ENCODE peak calls at places on chromosomes 5 and 9, in nine cellular contexts. Q is caudate nucleus; E is activated CD4-positive, alpha-beta T cell treated with anti-CD3 and anti-CD28 coated beads for 24 hours; J is NCI-H524; G is MM.1S; O is aorta; B is neural crest cell; A is left lung; M is iris pigment epithelial cell. S is an unnamed sample.

GRCh38 chr9:13127164-13127563 is 152.3 kb downstream of the MPDZ start:
- DNase-seq in M (no peak), B (no peak), Q (no peak), A (no peak), J (no peak), G (no peak), O (no peak), E (no peak), S (no peak)

GRCh38 chr5:8340739-8341344 is 471.9 kb downstream of the MTRR start:
- DNase-seq in B (no peak), Q (no peak), G (no peak), J (peak), M (peak), O (no peak), A (no peak), E (no peak), S (no peak)

GRCh38 chr5:168874713-168875380 is 295.7 kb upstream of the PANK3 start:
- DNase-seq in G (no peak), Q (no peak), O (no peak), E (no peak), J (no peak), B (peak), A (no peak), M (peak), S (no peak)

GRCh38 chr9:136539427-136540412 is 6.1 kb downstream of the NOTCH1 start:
- DNase-seq in O (peak), G (peak), M (peak), J (no peak), B (no peak), E (peak), Q (no peak), A (peak), S (peak)

GRCh38 chr9:109918359-109919163 is 138.6 kb downstream of the PALM2AKAP2 start:
- DNase-seq in O (no peak), Q (no peak), J (no peak), M (no peak), A (no peak), G (peak), B (no peak), E (peak), S (no peak)

GRCh38 chr9:93650448-93650847 is 74.1 kb downstream of the PHF2 start:
- DNase-seq in E (no peak), O (peak), J (no peak), Q (no peak), B (no peak), M (no peak), A (peak), G (no peak), S (no peak)

GRCh38 chr5:116573617-116574431 is 799 bp downstream of the SEMA6A start:
- DNase-seq in J (peak), B (peak), Q (no peak), A (peak), M (peak), O (no peak), G (no peak), E (no peak), S (peak)

GRCh38 chr5:90968319-90968718 is 409.7 kb downstream of the ADGRV1 start:
- DNase-seq in Q (no peak), B (no peak), O (no peak), M (peak), E (no peak), A (no peak), G (peak), J (no peak), S (no peak)

GRCh38 chr5:124902097-124902821 is 155.8 kb upstream of the ZNF608 start:
- DNase-seq in J (no peak), O (no peak), A (no peak), Q (no peak), B (no peak), M (peak), E (no peak), G (peak), S (no peak)

GRCh38 chr9:105138306-105138801 is 106.1 kb upstream of the SLC44A1 start:
- DNase-seq in Q (peak), J (no peak), G (no peak), B (peak), E (no peak), M (peak), O (peak), A (no peak), S (peak)

GRCh38 chr9:33946779-33947535 is 101.7 kb downstream of the UBAP2 start:
- DNase-seq in J (no peak), A (no peak), B (no peak), M (peak), Q (no peak), O (no peak), G (no peak), E (no peak), S (no peak)

GRCh38 chr5:33411498-33411897 is 29.3 kb upstream of the TARS1 start:
- DNase-seq in J (no peak), G (no peak), A (no peak), B (no peak), E (no peak), Q (no peak), O (no peak), M (no peak), S (no peak)

GRCh38 chr5:69368458-69369368 is 607 bp downstream of the AK6 start:
- DNase-seq in M (peak), Q (no peak), A (no peak), E (no peak), B (no peak), J (no peak), G (no peak), O (no peak), S (no peak)

GRCh38 chr9:28779240-28779639 is 1206.0 kb upstream of the C9orf72 start:
- DNase-seq in A (no peak), O (no peak), Q (no peak), M (peak), B (no peak), G (no peak), E (no peak), J (no peak), S (no peak)

GRCh38 chr5:8958602-8959001 is 587.3 kb downstream of the SEMA5A start:
- DNase-seq in Q (no peak), G (no peak), J (no peak), O (no peak), E (no peak), A (no peak), B (no peak), M (no peak), S (no peak)

GRCh38 chr5:170216262-170216864 is 16.4 kb upstream of the C5orf58 start:
- DNase-seq in O (no peak), M (peak), B (peak), G (peak), Q (peak), A (no peak), J (peak), E (no peak), S (no peak)

GRCh38 chr9:6304232-6304631 is 23.9 kb upstream of the TPD52L3 start:
- DNase-seq in Q (no peak), A (no peak), B (no peak), E (no peak), O (no peak), G (no peak), M (no peak), J (no peak), S (no peak)

GRCh38 chr9:91567642-91568274 is 144.1 kb upstream of the NFIL3 start:
- DNase-seq in Q (no peak), B (no peak), O (no peak), E (no peak), G (no peak), M (no peak), A (no peak), J (no peak), S (no peak)

GRCh38 chr5:83177803-83178202 is 100.5 kb downstream of the XRCC4 start:
- DNase-seq in J (no peak), O (no peak), E (no peak), M (no peak), G (no peak), A (no peak), B (no peak), Q (no peak), S (no peak)

GRCh38 chr5:150589791-150590601 is 50.5 kb upstream of the SYNPO start:
- DNase-seq in A (no peak), G (no peak), J (peak), O (peak), Q (no peak), E (no peak), M (peak), B (no peak), S (peak)

GRCh38 chr9:84121991-84122523 is 141.5 kb downstream of the RMI1 start:
- DNase-seq in M (peak), Q (no peak), A (no peak), E (no peak), J (no peak), O (no peak), G (no peak), B (no peak), S (no peak)

GRCh38 chr9:32550046-32550608 is 2.0 kb upstream of the SMIM27 start:
- DNase-seq in J (no peak), O (no peak), Q (no peak), G (no peak), B (no peak), E (no peak), M (peak), A (no peak), S (no peak)

GRCh38 chr5:181189363-181189961 is 15.5 kb downstream of the TRIM7 start:
- DNase-seq in M (peak), E (no peak), B (peak), O (no peak), A (peak), Q (no peak), G (peak), J (no peak), S (no peak)

GRCh38 chr9:129145841-129146292 is 32.2 kb downstream of the IER5L start:
- DNase-seq in B (no peak), A (no peak), Q (no peak), M (peak), J (no peak), G (no peak), O (peak), E (no peak), S (peak)

GRCh38 chr5:1449081-1449630 is 3.9 kb upstream of the SLC6A3 start:
- DNase-seq in M (no peak), Q (no peak), B (no peak), J (no peak), E (no peak), G (no peak), A (no peak), O (no peak), S (no peak)

GRCh38 chr9:77290373-77290772 is 113.0 kb downstream of the VPS13A start:
- DNase-seq in J (no peak), O (no peak), M (no peak), B (no peak), A (no peak), G (no peak), E (no peak), Q (no peak), S (no peak)

GRCh38 chr9:38048319-38048969 is 20.6 kb downstream of the SHB start:
- DNase-seq in A (no peak), Q (no peak), G (no peak), B (no peak), O (no peak), J (no peak), E (no peak), M (peak), S (peak)

GRCh38 chr5:154734670-154735248 is 20.4 kb upstream of the LARP1 start:
- DNase-seq in Q (no peak), A (no peak), E (no peak), J (no peak), B (no peak), G (peak), M (no peak), O (no peak), S (no peak)

GRCh38 chr9:137589441-137590122 is 730 bp downstream of the ZMYND19 start:
- DNase-seq in O (no peak), Q (no peak), E (no peak), J (no peak), B (no peak), M (peak), A (peak), G (peak), S (no peak)

GRCh38 chr9:36855443-36856315 is 178.4 kb downstream of the PAX5 start:
- DNase-seq in G (peak), J (no peak), E (peak), Q (no peak), M (no peak), B (no peak), O (no peak), A (peak), S (no peak)

GRCh38 chr9:134909511-134910105 is 8.1 kb downstream of the FCN1 start:
- DNase-seq in M (no peak), B (no peak), Q (no peak), J (no peak), G (no peak), O (no peak), E (no peak), A (no peak), S (peak)

GRCh38 chr5:141697586-141697985 is 15.6 kb upstream of the ARAP3 start:
- DNase-seq in O (no peak), M (no peak), Q (no peak), E (no peak), A (no peak), B (no peak), G (no peak), J (no peak), S (no peak)

GRCh38 chr5:61407706-61408105 is 75.6 kb downstream of the ZSWIM6 start:
- DNase-seq in E (no peak), B (no peak), M (peak), Q (no peak), O (no peak), G (no peak), A (no peak), J (no peak), S (no peak)

GRCh38 chr9:132575005-132575609 is 7.3 kb upstream of the BARHL1 start:
- DNase-seq in O (peak), A (no peak), J (peak), B (peak), G (peak), M (peak), Q (peak), E (peak), S (peak)

S was measured in psoas muscle.